ENCODE peak calls at places on chromosomes 6 and 20, in five cellular contexts. One of them, this sample, is unnamed.

GRCh38 chr6:10030942-10031537 is 383.8 kb downstream of the TFAP2A start:
- DNase-seq in IMR-90: no peak
- DNase-seq in trophoblast cell: peak; percentile 89
- DNase-seq in H9: no peak
- DNase-seq in mesenchymal stem cell: peak; percentile 3
- DNase-seq in this sample: no peak

GRCh38 chr6:32854376-32855178 is 585 bp downstream of the PSMB9 start:
- DNase-seq in IMR-90: peak; percentile 33
- DNase-seq in mesenchymal stem cell: peak; percentile 68
- DNase-seq in H9: no peak
- DNase-seq in trophoblast cell: peak; percentile 18
- DNase-seq in this sample: no peak

GRCh38 chr6:151629791-151630190 is 136.0 kb downstream of the CCDC170 start:
- DNase-seq in mesenchymal stem cell: no peak
- DNase-seq in IMR-90: no peak
- DNase-seq in trophoblast cell: no peak
- DNase-seq in H9: no peak
- DNase-seq in this sample: no peak

GRCh38 chr6:34391023-34391485 is 1.4 kb downstream of the NUDT3 start:
- DNase-seq in trophoblast cell: peak; percentile 66
- DNase-seq in H9: no peak
- DNase-seq in IMR-90: peak; percentile 71
- DNase-seq in mesenchymal stem cell: peak; percentile 77
- DNase-seq in this sample: no peak

GRCh38 chr6:166954118-166954713 is 2.1 kb downstream of the RNASET2 start:
- DNase-seq in IMR-90: no peak
- DNase-seq in trophoblast cell: no peak
- DNase-seq in mesenchymal stem cell: no peak
- DNase-seq in H9: no peak
- DNase-seq in this sample: no peak

GRCh38 chr6:135073217-135073616 is 18.6 kb upstream of the HBS1L start:
- DNase-seq in IMR-90: no peak
- DNase-seq in H9: no peak
- DNase-seq in mesenchymal stem cell: no peak
- DNase-seq in trophoblast cell: no peak
- DNase-seq in this sample: no peak

GRCh38 chr20:63246490-63247284 is 7.6 kb downstream of the NKAIN4 start:
- DNase-seq in IMR-90: no peak
- DNase-seq in H9: peak; percentile 76
- DNase-seq in mesenchymal stem cell: no peak
- DNase-seq in trophoblast cell: no peak
- DNase-seq in this sample: no peak

GRCh38 chr6:100283288-100283687 is 181.4 kb downstream of the SIM1 start:
- DNase-seq in mesenchymal stem cell: peak; percentile 51
- DNase-seq in H9: no peak
- DNase-seq in trophoblast cell: peak; percentile 27
- DNase-seq in IMR-90: peak; percentile 72
- DNase-seq in this sample: no peak

GRCh38 chr20:10842116-10842515 is 168.3 kb upstream of the JAG1 start:
- DNase-seq in mesenchymal stem cell: no peak
- DNase-seq in trophoblast cell: no peak
- DNase-seq in H9: no peak
- DNase-seq in IMR-90: no peak
- DNase-seq in this sample: no peak

DNA sequence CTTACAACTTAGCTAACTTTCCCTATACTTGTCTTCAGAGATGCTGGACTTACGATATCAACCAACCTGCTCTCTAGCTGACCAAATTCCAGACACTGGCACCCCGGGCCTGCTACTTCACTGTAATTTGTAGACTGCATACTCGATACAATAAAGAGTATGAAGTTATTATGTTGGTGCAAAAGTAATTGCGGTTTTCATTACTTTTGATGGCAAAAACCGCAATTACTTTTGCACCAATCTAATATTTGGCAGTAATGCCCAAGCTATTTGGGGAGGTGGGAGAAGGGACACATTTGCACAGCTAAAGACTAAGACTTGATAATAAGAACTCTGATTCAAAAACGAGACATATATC is 34.9 kb upstream of the ARHGAP18 start:
- DNase-seq in mesenchymal stem cell: no peak
- DNase-seq in trophoblast cell: no peak
- DNase-seq in H9: no peak
- DNase-seq in IMR-90: no peak
- DNase-seq in this sample: no peak
- H2AFZ ChIP-seq in mesenchymal stem cell: no peak overlapping the region
- H2AFZ ChIP-seq in trophoblast cell: no peak overlapping the region
- H2AFZ ChIP-seq in H9: no peak overlapping the region
- H2AFZ ChIP-seq in IMR-90: no peak overlapping the region
- H2AFZ ChIP-seq in this sample: peak overlapping the region; percentile 76

DNA sequence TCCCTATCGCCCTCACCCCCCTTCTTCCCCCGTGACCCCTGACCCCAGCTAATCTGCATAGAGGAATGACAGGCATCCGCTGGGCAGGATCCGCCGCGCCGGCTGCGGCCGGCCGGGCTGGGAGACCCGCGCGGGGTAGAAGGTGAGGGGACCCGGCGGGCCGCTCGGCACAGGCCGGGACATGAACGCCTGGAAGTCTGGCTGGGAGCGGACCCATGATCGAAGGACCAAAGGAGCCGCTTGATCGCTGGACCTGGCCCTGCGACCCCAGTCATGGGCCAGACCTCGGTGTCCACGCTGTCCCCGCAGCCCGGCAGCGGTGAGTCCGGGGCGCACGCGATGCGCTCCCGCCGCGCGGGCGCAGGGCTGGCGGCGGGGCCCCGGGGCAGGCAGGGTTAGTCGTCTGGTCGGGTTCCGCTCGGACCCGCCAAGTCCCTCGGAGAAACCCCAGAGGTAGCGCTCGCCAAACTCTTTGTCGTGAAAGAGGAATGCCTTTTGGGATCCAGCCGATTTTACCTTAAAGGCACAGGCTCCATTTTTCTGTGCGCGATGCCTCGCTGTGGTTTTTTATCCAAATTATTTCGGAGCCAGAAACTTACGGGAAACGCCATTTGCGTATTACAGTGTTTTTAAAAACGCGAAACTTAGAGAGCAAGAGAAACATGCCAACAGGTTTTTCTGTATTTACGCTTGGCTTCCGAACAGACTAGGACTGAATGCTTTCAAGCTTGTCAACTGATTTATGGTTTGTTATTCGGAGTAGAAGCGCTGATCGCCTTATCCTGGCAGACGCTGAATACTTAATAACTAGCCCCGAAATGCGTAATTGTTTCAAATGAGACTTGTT is at the start of gene PHACTR2:
- DNase-seq in H9: peak; percentile 85
- DNase-seq in mesenchymal stem cell: peak; percentile 77
- DNase-seq in trophoblast cell: peak; percentile 58
- DNase-seq in IMR-90: peak; percentile 71
- DNase-seq in this sample: peak; percentile 90
- H3K23ac ChIP-seq in H9: no peak within 1 kb of the TSS
- H3K23ac ChIP-seq in mesenchymal stem cell: no peak within 1 kb of the TSS
- H3K23ac ChIP-seq in trophoblast cell: no peak within 1 kb of the TSS
- H3K23ac ChIP-seq in IMR-90: peak within 1 kb of the TSS; percentile 76
- H3K23ac ChIP-seq in this sample: peak within 1 kb of the TSS; percentile 97

DNA sequence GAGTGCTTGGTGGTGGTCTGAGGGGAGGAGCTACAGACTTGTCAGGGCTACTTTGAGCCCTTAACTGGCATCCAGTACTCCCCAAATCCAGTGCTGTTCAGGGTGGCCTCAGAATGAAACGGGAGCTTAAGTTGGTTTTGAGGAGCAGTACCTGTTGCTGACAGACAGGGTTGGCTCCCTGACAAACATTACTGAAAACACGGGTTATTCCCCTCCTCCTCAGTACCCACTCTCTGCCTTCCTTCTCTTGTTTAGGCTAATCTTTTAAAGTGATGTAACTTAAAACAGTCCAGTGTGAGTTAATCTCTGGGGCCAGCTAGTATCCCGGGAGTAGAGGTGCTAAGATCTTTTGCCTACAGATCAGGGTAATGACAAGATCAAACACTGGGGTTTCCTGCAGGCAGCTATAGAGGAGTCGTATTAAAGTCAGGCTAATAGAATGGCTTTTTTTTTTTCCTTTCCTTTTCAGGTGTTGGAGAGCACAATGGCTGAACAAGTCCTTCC is 3.7 kb downstream of the TNFAIP3 start:
- DNase-seq in trophoblast cell: peak; percentile 40
- DNase-seq in IMR-90: peak; percentile 31
- DNase-seq in mesenchymal stem cell: peak; percentile 48
- DNase-seq in H9: no peak
- DNase-seq in this sample: no peak
- H4K8ac ChIP-seq in trophoblast cell: no peak overlapping the region
- H4K8ac ChIP-seq in IMR-90: peak overlapping the region; percentile 20
- H4K8ac ChIP-seq in mesenchymal stem cell: no peak overlapping the region
- H4K8ac ChIP-seq in H9: no peak overlapping the region
- H4K8ac ChIP-seq in this sample: no peak overlapping the region

GRCh38 chr6:48912503-48912902 is 550.5 kb downstream of the MMUT start:
- DNase-seq in trophoblast cell: no peak
- DNase-seq in IMR-90: no peak
- DNase-seq in mesenchymal stem cell: no peak
- DNase-seq in H9: no peak
- DNase-seq in this sample: no peak

GRCh38 chr6:48915591-48915990 is 547.5 kb downstream of the MMUT start:
- DNase-seq in IMR-90: no peak
- DNase-seq in mesenchymal stem cell: no peak
- DNase-seq in trophoblast cell: no peak
- DNase-seq in H9: no peak
- DNase-seq in this sample: no peak

GRCh38 chr6:48919555-48919954 is 543.5 kb downstream of the MMUT start:
- DNase-seq in IMR-90: no peak
- DNase-seq in H9: peak; percentile 50
- DNase-seq in mesenchymal stem cell: no peak
- DNase-seq in trophoblast cell: no peak
- DNase-seq in this sample: no peak

GRCh38 chr6:48917233-48917632 is 545.8 kb downstream of the MMUT start:
- DNase-seq in mesenchymal stem cell: no peak
- DNase-seq in IMR-90: no peak
- DNase-seq in H9: no peak
- DNase-seq in trophoblast cell: no peak
- DNase-seq in this sample: no peak

DNA sequence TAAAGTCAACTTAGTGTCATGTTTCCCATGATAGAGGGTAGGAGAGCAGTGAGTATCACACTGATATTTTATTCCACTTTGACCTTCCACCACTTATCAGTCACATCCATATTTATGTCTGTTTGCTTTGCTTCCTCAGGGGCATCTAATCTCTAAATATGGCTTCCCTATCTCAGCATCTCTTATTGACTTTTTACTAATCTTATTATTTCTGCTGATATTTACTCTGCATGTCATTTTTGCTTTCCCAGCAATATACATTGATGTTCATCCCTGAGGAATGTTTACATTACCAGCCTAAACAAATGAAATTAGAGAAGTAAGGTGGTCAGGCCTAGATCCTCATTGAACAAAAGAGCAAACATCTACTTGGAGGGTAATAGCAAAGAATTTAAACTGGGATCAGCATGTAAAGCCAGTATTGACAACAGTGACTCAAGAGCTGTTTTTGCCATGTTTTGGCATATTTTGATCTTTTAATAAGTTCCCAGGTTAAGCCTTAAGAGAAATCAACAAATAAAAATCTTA is 546.5 kb downstream of the MMUT start:
- DNase-seq in H9: no peak
- DNase-seq in mesenchymal stem cell: no peak
- DNase-seq in trophoblast cell: no peak
- DNase-seq in IMR-90: no peak
- DNase-seq in this sample: no peak
- H2AFZ ChIP-seq in H9: no peak overlapping the region
- H2AFZ ChIP-seq in mesenchymal stem cell: no peak overlapping the region
- H2AFZ ChIP-seq in trophoblast cell: no peak overlapping the region
- H2AFZ ChIP-seq in IMR-90: no peak overlapping the region
- H2AFZ ChIP-seq in this sample: no peak overlapping the region

GRCh38 chr6:37169458-37170272 is at the start of gene PIM1:
- DNase-seq in mesenchymal stem cell: peak; percentile 97
- DNase-seq in trophoblast cell: peak; percentile 92
- DNase-seq in IMR-90: peak; percentile 95
- DNase-seq in H9: peak; percentile 99
- DNase-seq in this sample: peak; percentile 99
- H3K23ac ChIP-seq in mesenchymal stem cell: peak within 1 kb of the TSS; percentile 81
- H3K23ac ChIP-seq in trophoblast cell: no peak within 1 kb of the TSS
- H3K23ac ChIP-seq in IMR-90: peak within 1 kb of the TSS; percentile 100
- H3K23ac ChIP-seq in H9: no peak within 1 kb of the TSS
- H3K23ac ChIP-seq in this sample: peak within 1 kb of the TSS; percentile 98

DNA sequence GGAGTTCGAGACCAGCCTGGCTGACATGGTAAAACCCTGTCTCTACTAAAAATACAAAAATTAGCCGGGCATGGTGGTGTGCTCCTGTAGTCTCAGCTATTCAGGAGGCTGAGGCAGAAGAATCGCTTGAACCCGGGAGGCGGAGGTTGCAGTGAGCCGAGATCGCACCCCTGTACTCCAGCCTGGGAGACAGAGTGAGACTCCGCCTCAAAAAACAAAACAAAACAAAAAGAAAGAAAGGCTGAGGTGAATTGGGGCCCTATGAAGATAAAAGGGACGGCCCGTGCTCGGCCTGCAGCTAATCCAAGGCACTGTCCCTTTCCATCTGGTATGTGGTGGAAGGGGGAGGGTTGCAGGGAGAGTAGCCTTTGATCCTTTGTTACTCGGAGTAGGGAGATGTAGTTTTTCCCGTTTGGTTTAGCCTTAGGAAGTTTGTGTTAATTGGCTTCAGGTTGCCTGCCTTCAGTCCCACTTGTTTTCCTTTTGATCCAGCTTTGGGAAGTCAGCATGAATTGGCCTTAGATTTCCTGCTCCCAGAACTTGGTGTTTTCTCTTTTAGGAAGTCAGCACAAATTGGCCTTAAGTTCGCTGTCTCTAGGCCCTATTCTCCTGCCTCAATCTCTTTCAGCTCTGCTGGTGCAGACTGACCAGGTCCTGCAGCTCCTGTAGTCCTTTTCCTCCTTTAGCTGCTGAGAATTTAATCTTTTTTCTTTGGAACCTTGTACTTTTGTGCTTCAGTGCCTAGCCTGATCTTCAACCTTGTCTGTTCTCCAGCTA is 36.1 kb upstream of the PAQR8 start:
- DNase-seq in H9: peak; percentile 81
- DNase-seq in trophoblast cell: peak; percentile 34
- DNase-seq in IMR-90: no peak
- DNase-seq in mesenchymal stem cell: peak; percentile 18
- DNase-seq in this sample: peak; percentile 45
- H4K8ac ChIP-seq in H9: no peak overlapping the region
- H4K8ac ChIP-seq in trophoblast cell: peak overlapping the region; percentile 56
- H4K8ac ChIP-seq in IMR-90: no peak overlapping the region
- H4K8ac ChIP-seq in mesenchymal stem cell: no peak overlapping the region
- H4K8ac ChIP-seq in this sample: no peak overlapping the region